ENCODE peak calls at places on chromosomes 5 and 9, in six cellular contexts. One of them, this sample, is unnamed.
A peak's percentile ranks its signal among the peaks of the same experiment; 100 is the strongest.

GRCh38 chr5:180607861-180608571 is 16.7 kb upstream of the SCGB3A1 start:
- DNase-seq in GM20000: no peak
- DNase-seq in heart left ventricle: no peak
- DNase-seq in AG09309: no peak
- DNase-seq in Peyer's patch: no peak
- DNase-seq in endothelial cell: no peak
- DNase-seq in this sample: no peak

GRCh38 chr9:98900725-98901124 is 43.0 kb upstream of the COL15A1 start:
- DNase-seq in AG09309: no peak
- DNase-seq in GM20000: no peak
- DNase-seq in Peyer's patch: no peak
- DNase-seq in endothelial cell: no peak
- DNase-seq in heart left ventricle: no peak
- DNase-seq in this sample: no peak

GRCh38 chr5:106269252-106269843 is 1401.4 kb downstream of the EFNA5 start:
- DNase-seq in heart left ventricle: no peak
- DNase-seq in endothelial cell: no peak
- DNase-seq in Peyer's patch: no peak
- DNase-seq in AG09309: peak; percentile 10
- DNase-seq in GM20000: no peak
- DNase-seq in this sample: no peak

GRCh38 chr9:135478858-135479468 is 619 bp upstream of the PPP1R26 start:
- DNase-seq in AG09309: no peak
- DNase-seq in GM20000: peak; percentile 41
- DNase-seq in heart left ventricle: peak; percentile 49
- DNase-seq in Peyer's patch: peak; percentile 71
- DNase-seq in endothelial cell: peak; percentile 37
- DNase-seq in this sample: no peak

GRCh38 chr5:50767588-50767987 is 101.2 kb downstream of the PARP8 start:
- DNase-seq in Peyer's patch: no peak
- DNase-seq in endothelial cell: no peak
- DNase-seq in AG09309: peak; percentile 20
- DNase-seq in heart left ventricle: no peak
- DNase-seq in GM20000: no peak
- DNase-seq in this sample: no peak

GRCh38 chr5:134494780-134495179 is 30.7 kb upstream of the JADE2 start:
- DNase-seq in GM20000: no peak
- DNase-seq in Peyer's patch: no peak
- DNase-seq in endothelial cell: no peak
- DNase-seq in heart left ventricle: no peak
- DNase-seq in AG09309: no peak
- DNase-seq in this sample: no peak

GRCh38 chr5:16051246-16051645 is 128.3 kb downstream of the MARCHF11 start:
- DNase-seq in AG09309: no peak
- DNase-seq in GM20000: no peak
- DNase-seq in heart left ventricle: no peak
- DNase-seq in endothelial cell: no peak
- DNase-seq in Peyer's patch: no peak
- DNase-seq in this sample: no peak

GRCh38 chr9:385818-386398 is 171.2 kb downstream of the DOCK8 start:
- DNase-seq in heart left ventricle: no peak
- DNase-seq in endothelial cell: peak; percentile 64
- DNase-seq in AG09309: peak; percentile 10
- DNase-seq in GM20000: no peak
- DNase-seq in Peyer's patch: no peak
- DNase-seq in this sample: no peak

GRCh38 chr9:113488490-113488889 is 25.0 kb downstream of the RGS3 start:
- DNase-seq in AG09309: no peak
- DNase-seq in heart left ventricle: peak; percentile 74
- DNase-seq in GM20000: no peak
- DNase-seq in Peyer's patch: no peak
- DNase-seq in endothelial cell: no peak
- DNase-seq in this sample: no peak

GRCh38 chr5:165630211-165630866 is 2124.9 kb downstream of the MAT2B start:
- DNase-seq in GM20000: peak; percentile 29
- DNase-seq in heart left ventricle: no peak
- DNase-seq in AG09309: no peak
- DNase-seq in endothelial cell: peak; percentile 77
- DNase-seq in Peyer's patch: no peak
- DNase-seq in this sample: no peak

GRCh38 chr5:157107508-157107907 is 1.3 kb downstream of the HAVCR2 start:
- DNase-seq in GM20000: no peak
- DNase-seq in heart left ventricle: no peak
- DNase-seq in Peyer's patch: no peak
- DNase-seq in AG09309: no peak
- DNase-seq in endothelial cell: no peak
- DNase-seq in this sample: no peak

GRCh38 chr5:217860-218456 is at the start of the genes CCDC127 and SDHA:
- DNase-seq in GM20000: peak; percentile 100
- DNase-seq in AG09309: peak; percentile 50
- DNase-seq in heart left ventricle: peak; percentile 99
- DNase-seq in endothelial cell: peak; percentile 100
- DNase-seq in Peyer's patch: peak; percentile 97
- DNase-seq in this sample: peak; percentile 97

GRCh38 chr5:16897284-16897704 is 38.8 kb downstream of the MYO10 start:
- DNase-seq in AG09309: peak; percentile 81
- DNase-seq in heart left ventricle: no peak
- DNase-seq in endothelial cell: no peak
- DNase-seq in GM20000: no peak
- DNase-seq in Peyer's patch: no peak
- DNase-seq in this sample: no peak

GRCh38 chr5:158198636-158199035 is 339.7 kb upstream of the CLINT1 start:
- DNase-seq in heart left ventricle: no peak
- DNase-seq in GM20000: peak; percentile 60
- DNase-seq in endothelial cell: no peak
- DNase-seq in Peyer's patch: no peak
- DNase-seq in AG09309: no peak
- DNase-seq in this sample: no peak

GRCh38 chr5:126182901-126183695 is 240.1 kb upstream of the GRAMD2B start:
- DNase-seq in Peyer's patch: no peak
- DNase-seq in AG09309: no peak
- DNase-seq in heart left ventricle: peak; percentile 33
- DNase-seq in GM20000: no peak
- DNase-seq in endothelial cell: no peak
- DNase-seq in this sample: no peak

GRCh38 chr9:114218264-114219120 is 63.2 kb downstream of the COL27A1 start:
- DNase-seq in GM20000: no peak
- DNase-seq in heart left ventricle: no peak
- DNase-seq in Peyer's patch: no peak
- DNase-seq in AG09309: no peak
- DNase-seq in endothelial cell: no peak
- DNase-seq in this sample: no peak

GRCh38 chr9:3980771-3981170 is 319.1 kb downstream of the GLIS3 start:
- DNase-seq in Peyer's patch: no peak
- DNase-seq in AG09309: no peak
- DNase-seq in GM20000: no peak
- DNase-seq in endothelial cell: no peak
- DNase-seq in heart left ventricle: peak; percentile 29
- DNase-seq in this sample: no peak

GRCh38 chr9:133715866-133716563 is 22.1 kb downstream of the SARDH start:
- DNase-seq in Peyer's patch: no peak
- DNase-seq in heart left ventricle: peak; percentile 48
- DNase-seq in AG09309: no peak
- DNase-seq in endothelial cell: peak; percentile 38
- DNase-seq in GM20000: no peak
- DNase-seq in this sample: no peak

GRCh38 chr5:135829179-135829578 is 5.3 kb upstream of the SLC25A48 start:
- DNase-seq in heart left ventricle: no peak
- DNase-seq in endothelial cell: no peak
- DNase-seq in AG09309: no peak
- DNase-seq in GM20000: no peak
- DNase-seq in Peyer's patch: peak; percentile 18
- DNase-seq in this sample: no peak

GRCh38 chr9:96025995-96026572 is 150.6 kb downstream of the ERCC6L2 start:
- DNase-seq in endothelial cell: peak; percentile 79
- DNase-seq in GM20000: peak; percentile 78
- DNase-seq in AG09309: no peak
- DNase-seq in heart left ventricle: peak; percentile 35
- DNase-seq in Peyer's patch: no peak
- DNase-seq in this sample: peak; percentile 54

GRCh38 chr5:5183933-5184332 is 43.8 kb downstream of the ADAMTS16 start:
- DNase-seq in heart left ventricle: no peak
- DNase-seq in endothelial cell: no peak
- DNase-seq in Peyer's patch: no peak
- DNase-seq in AG09309: no peak
- DNase-seq in GM20000: no peak
- DNase-seq in this sample: no peak

GRCh38 chr5:112228672-112229071 is 190.4 kb downstream of the EPB41L4A start:
- DNase-seq in endothelial cell: no peak
- DNase-seq in heart left ventricle: peak; percentile 92
- DNase-seq in Peyer's patch: peak; percentile 70
- DNase-seq in AG09309: no peak
- DNase-seq in GM20000: no peak
- DNase-seq in this sample: no peak

GRCh38 chr5:57676228-57677098 is 193.9 kb upstream of the ACTBL2 start:
- DNase-seq in heart left ventricle: no peak
- DNase-seq in Peyer's patch: no peak
- DNase-seq in GM20000: no peak
- DNase-seq in AG09309: no peak
- DNase-seq in endothelial cell: no peak
- DNase-seq in this sample: no peak

GRCh38 chr5:16975950-16976624 is 40.0 kb upstream of the MYO10 start:
- DNase-seq in AG09309: no peak
- DNase-seq in heart left ventricle: no peak
- DNase-seq in endothelial cell: no peak
- DNase-seq in Peyer's patch: no peak
- DNase-seq in GM20000: no peak
- DNase-seq in this sample: no peak

GRCh38 chr9:3977388-3977787 is 322.5 kb downstream of the GLIS3 start:
- DNase-seq in Peyer's patch: no peak
- DNase-seq in GM20000: no peak
- DNase-seq in endothelial cell: no peak
- DNase-seq in AG09309: no peak
- DNase-seq in heart left ventricle: no peak
- DNase-seq in this sample: no peak

GRCh38 chr9:91741529-91741928 is 208.5 kb downstream of the ROR2 start:
- DNase-seq in endothelial cell: no peak
- DNase-seq in heart left ventricle: no peak
- DNase-seq in GM20000: no peak
- DNase-seq in AG09309: peak; percentile 54
- DNase-seq in Peyer's patch: no peak
- DNase-seq in this sample: no peak

GRCh38 chr9:91744114-91744513 is 205.9 kb downstream of the ROR2 start:
- DNase-seq in AG09309: no peak
- DNase-seq in Peyer's patch: no peak
- DNase-seq in heart left ventricle: no peak
- DNase-seq in endothelial cell: no peak
- DNase-seq in GM20000: no peak
- DNase-seq in this sample: no peak

GRCh38 chr9:91736311-91736710 is 213.7 kb downstream of the ROR2 start:
- DNase-seq in Peyer's patch: no peak
- DNase-seq in endothelial cell: no peak
- DNase-seq in heart left ventricle: no peak
- DNase-seq in AG09309: no peak
- DNase-seq in GM20000: no peak
- DNase-seq in this sample: no peak

GRCh38 chr9:91736898-91737601 is 213.0 kb downstream of the ROR2 start:
- DNase-seq in AG09309: no peak
- DNase-seq in GM20000: no peak
- DNase-seq in endothelial cell: no peak
- DNase-seq in heart left ventricle: no peak
- DNase-seq in Peyer's patch: no peak
- DNase-seq in this sample: no peak

GRCh38 chr9:91740713-91741112 is 209.3 kb downstream of the ROR2 start:
- DNase-seq in Peyer's patch: no peak
- DNase-seq in AG09309: no peak
- DNase-seq in heart left ventricle: peak; percentile 47
- DNase-seq in endothelial cell: no peak
- DNase-seq in GM20000: no peak
- DNase-seq in this sample: no peak
- TF ChIP-seq CTCF in Peyer's patch: peak; percentile 20
- TF ChIP-seq CTCF in AG09309: peak; percentile 37
- TF ChIP-seq CTCF in heart left ventricle: no peak
- TF ChIP-seq CTCF in endothelial cell: no peak
- TF ChIP-seq CTCF in GM20000: no peak
- TF ChIP-seq CTCF in this sample: no peak

DNA sequence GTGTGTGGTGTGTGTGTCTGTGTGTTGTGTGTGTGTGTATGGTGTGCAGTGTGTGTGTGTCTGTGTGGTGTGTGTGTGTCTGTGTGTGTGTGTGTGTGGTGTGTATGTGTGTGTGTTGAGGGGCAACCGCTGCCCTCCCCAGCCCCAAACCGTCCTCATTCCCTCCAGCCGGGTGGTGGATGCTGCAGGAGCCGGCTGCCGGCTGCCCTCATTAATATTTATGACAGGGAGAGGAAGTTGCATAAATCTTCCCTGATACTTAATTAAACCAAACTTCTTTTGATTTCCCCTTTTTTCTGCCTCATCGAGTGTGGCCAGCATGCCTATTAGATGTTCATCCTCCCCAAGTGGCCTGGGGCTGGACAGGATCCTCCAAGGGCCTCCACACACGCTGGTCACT is 121.4 kb upstream of the MVB12B start:
- DNase-seq in heart left ventricle: no peak
- DNase-seq in GM20000: no peak
- DNase-seq in endothelial cell: no peak
- DNase-seq in Peyer's patch: no peak
- DNase-seq in AG09309: no peak
- DNase-seq in this sample: no peak
- TF ChIP-seq CTCF in heart left ventricle: no peak
- TF ChIP-seq CTCF in GM20000: no peak
- TF ChIP-seq CTCF in endothelial cell: no peak
- TF ChIP-seq CTCF in Peyer's patch: no peak
- TF ChIP-seq CTCF in AG09309: no peak
- TF ChIP-seq CTCF in this sample: no peak

DNA sequence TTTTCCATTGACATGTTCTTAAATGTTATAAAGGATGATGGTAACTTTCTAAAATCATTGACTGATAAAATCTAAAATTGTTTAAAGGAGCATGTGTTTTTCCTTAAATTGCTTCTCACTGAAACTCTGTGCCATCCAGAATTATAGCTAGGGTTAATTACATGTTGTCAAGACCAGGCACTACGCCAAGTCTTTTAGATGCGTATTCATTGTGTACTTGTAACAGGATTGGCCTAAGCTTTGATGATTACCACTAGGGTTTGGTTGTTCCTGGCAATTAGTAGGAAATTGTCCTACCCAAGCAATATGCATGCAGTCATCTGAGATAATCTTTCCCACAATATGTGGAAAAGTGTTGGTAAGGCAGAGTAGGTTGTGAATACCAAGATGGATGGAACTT is 43.8 kb downstream of the PRKACG start:
- DNase-seq in Peyer's patch: no peak
- DNase-seq in GM20000: no peak
- DNase-seq in AG09309: no peak
- DNase-seq in endothelial cell: no peak
- DNase-seq in heart left ventricle: no peak
- DNase-seq in this sample: no peak
- TF ChIP-seq CTCF in Peyer's patch: peak; percentile 22
- TF ChIP-seq CTCF in GM20000: no peak
- TF ChIP-seq CTCF in AG09309: no peak
- TF ChIP-seq CTCF in endothelial cell: no peak
- TF ChIP-seq CTCF in heart left ventricle: no peak
- TF ChIP-seq CTCF in this sample: no peak

GRCh38 chr9:100686420-100686819 is 108.5 kb downstream of the CAVIN4 start:
- DNase-seq in endothelial cell: no peak
- DNase-seq in GM20000: no peak
- DNase-seq in heart left ventricle: no peak
- DNase-seq in Peyer's patch: no peak
- DNase-seq in AG09309: no peak
- DNase-seq in this sample: no peak

GRCh38 chr9:100689635-100690034 is 111.8 kb downstream of the CAVIN4 start:
- DNase-seq in Peyer's patch: no peak
- DNase-seq in heart left ventricle: no peak
- DNase-seq in AG09309: no peak
- DNase-seq in GM20000: peak; percentile 7
- DNase-seq in endothelial cell: no peak
- DNase-seq in this sample: no peak

GRCh38 chr9:100690438-100690837 is 112.6 kb downstream of the CAVIN4 start:
- DNase-seq in GM20000: no peak
- DNase-seq in heart left ventricle: no peak
- DNase-seq in AG09309: no peak
- DNase-seq in Peyer's patch: no peak
- DNase-seq in endothelial cell: no peak
- DNase-seq in this sample: no peak
- TF ChIP-seq CTCF in GM20000: no peak
- TF ChIP-seq CTCF in heart left ventricle: no peak
- TF ChIP-seq CTCF in AG09309: no peak
- TF ChIP-seq CTCF in Peyer's patch: no peak
- TF ChIP-seq CTCF in endothelial cell: no peak
- TF ChIP-seq CTCF in this sample: no peak

This sample was measured in natural killer cell.